ENCODE peak calls at places on chromosomes 7 and 10, in nine cellular contexts. One of them, this sample, is unnamed.

GRCh38 chr7:100208911-100209408 is 10.8 kb upstream of the PVRIG start:
- DNase-seq in CD8-positive, alpha-beta T cell: no peak
- DNase-seq in OCI-LY7: no peak
- DNase-seq in GM23248: no peak
- DNase-seq in colonic mucosa: no peak
- DNase-seq in fibroblast of lung: no peak
- DNase-seq in ovary: no peak
- DNase-seq in A549: no peak
- DNase-seq in left ventricle myocardium inferior: no peak
- DNase-seq in this sample: no peak

GRCh38 chr7:151940048-151940845 is 16.0 kb upstream of the GALNTL5 start:
- DNase-seq in A549: peak; percentile 17
- DNase-seq in ovary: no peak
- DNase-seq in GM23248: peak; percentile 82
- DNase-seq in CD8-positive, alpha-beta T cell: no peak
- DNase-seq in left ventricle myocardium inferior: peak; percentile 39
- DNase-seq in colonic mucosa: no peak
- DNase-seq in fibroblast of lung: peak; percentile 92
- DNase-seq in OCI-LY7: no peak
- DNase-seq in this sample: no peak

GRCh38 chr10:112969542-112969941 is 19.5 kb downstream of the TCF7L2 start:
- DNase-seq in OCI-LY7: no peak
- DNase-seq in left ventricle myocardium inferior: no peak
- DNase-seq in fibroblast of lung: no peak
- DNase-seq in GM23248: no peak
- DNase-seq in CD8-positive, alpha-beta T cell: no peak
- DNase-seq in ovary: no peak
- DNase-seq in A549: no peak
- DNase-seq in colonic mucosa: no peak
- DNase-seq in this sample: no peak

GRCh38 chr10:99915414-99915813 is 94.3 kb downstream of the DNMBP start:
- DNase-seq in A549: no peak
- DNase-seq in CD8-positive, alpha-beta T cell: no peak
- DNase-seq in GM23248: no peak
- DNase-seq in fibroblast of lung: no peak
- DNase-seq in OCI-LY7: no peak
- DNase-seq in ovary: no peak
- DNase-seq in colonic mucosa: no peak
- DNase-seq in left ventricle myocardium inferior: no peak
- DNase-seq in this sample: no peak

GRCh38 chr7:87219545-87220025 is at the start of gene TMEM243:
- DNase-seq in A549: peak; percentile 51
- DNase-seq in fibroblast of lung: peak; percentile 63
- DNase-seq in OCI-LY7: peak; percentile 92
- DNase-seq in ovary: peak; percentile 77
- DNase-seq in colonic mucosa: peak; percentile 83
- DNase-seq in GM23248: peak; percentile 89
- DNase-seq in CD8-positive, alpha-beta T cell: peak; percentile 86
- DNase-seq in left ventricle myocardium inferior: peak; percentile 84
- DNase-seq in this sample: peak; percentile 88

GRCh38 chr10:49364747-49365146 is 31.1 kb downstream of the DRGX start:
- DNase-seq in CD8-positive, alpha-beta T cell: no peak
- DNase-seq in A549: no peak
- DNase-seq in fibroblast of lung: no peak
- DNase-seq in GM23248: no peak
- DNase-seq in OCI-LY7: no peak
- DNase-seq in left ventricle myocardium inferior: no peak
- DNase-seq in ovary: no peak
- DNase-seq in colonic mucosa: peak; percentile 3
- DNase-seq in this sample: no peak

GRCh38 chr7:24965831-24966708 is 13.9 kb downstream of the OSBPL3 start:
- DNase-seq in GM23248: no peak
- DNase-seq in colonic mucosa: peak; percentile 57
- DNase-seq in left ventricle myocardium inferior: peak; percentile 18
- DNase-seq in OCI-LY7: peak; percentile 83
- DNase-seq in fibroblast of lung: no peak
- DNase-seq in CD8-positive, alpha-beta T cell: peak; percentile 26
- DNase-seq in A549: no peak
- DNase-seq in ovary: no peak
- DNase-seq in this sample: peak; percentile 72

GRCh38 chr7:98559958-98560357 is 57.1 kb upstream of the NPTX2 start:
- DNase-seq in GM23248: no peak
- DNase-seq in left ventricle myocardium inferior: no peak
- DNase-seq in ovary: no peak
- DNase-seq in OCI-LY7: peak; percentile 34
- DNase-seq in A549: peak; percentile 42
- DNase-seq in CD8-positive, alpha-beta T cell: no peak
- DNase-seq in colonic mucosa: no peak
- DNase-seq in fibroblast of lung: no peak
- DNase-seq in this sample: peak; percentile 61

GRCh38 chr7:155542276-155542675 is 4.1 kb downstream of the CNPY1 start:
- DNase-seq in colonic mucosa: no peak
- DNase-seq in left ventricle myocardium inferior: no peak
- DNase-seq in OCI-LY7: no peak
- DNase-seq in ovary: no peak
- DNase-seq in CD8-positive, alpha-beta T cell: no peak
- DNase-seq in GM23248: no peak
- DNase-seq in fibroblast of lung: no peak
- DNase-seq in A549: no peak
- DNase-seq in this sample: no peak

GRCh38 chr10:119119400-119119799 is 15.5 kb downstream of the DENND10 start:
- DNase-seq in fibroblast of lung: no peak
- DNase-seq in OCI-LY7: peak; percentile 25
- DNase-seq in ovary: no peak
- DNase-seq in A549: no peak
- DNase-seq in colonic mucosa: no peak
- DNase-seq in CD8-positive, alpha-beta T cell: no peak
- DNase-seq in left ventricle myocardium inferior: no peak
- DNase-seq in GM23248: no peak
- DNase-seq in this sample: no peak

GRCh38 chr7:26629696-26630095 is 234.7 kb downstream of the SKAP2 start:
- DNase-seq in fibroblast of lung: peak; percentile 3
- DNase-seq in left ventricle myocardium inferior: no peak
- DNase-seq in OCI-LY7: no peak
- DNase-seq in ovary: no peak
- DNase-seq in GM23248: no peak
- DNase-seq in colonic mucosa: no peak
- DNase-seq in CD8-positive, alpha-beta T cell: no peak
- DNase-seq in A549: no peak
- DNase-seq in this sample: no peak

GRCh38 chr10:7968510-7968909 is 86.0 kb upstream of the GATA3 start:
- DNase-seq in CD8-positive, alpha-beta T cell: no peak
- DNase-seq in A549: no peak
- DNase-seq in left ventricle myocardium inferior: no peak
- DNase-seq in OCI-LY7: no peak
- DNase-seq in fibroblast of lung: no peak
- DNase-seq in colonic mucosa: no peak
- DNase-seq in GM23248: no peak
- DNase-seq in ovary: no peak
- DNase-seq in this sample: no peak

GRCh38 chr7:98110249-98111022 is 3.8 kb downstream of the LMTK2 start:
- DNase-seq in OCI-LY7: no peak
- DNase-seq in CD8-positive, alpha-beta T cell: no peak
- DNase-seq in A549: peak; percentile 39
- DNase-seq in fibroblast of lung: no peak
- DNase-seq in colonic mucosa: peak; percentile 67
- DNase-seq in ovary: no peak
- DNase-seq in left ventricle myocardium inferior: no peak
- DNase-seq in GM23248: no peak
- DNase-seq in this sample: no peak

GRCh38 chr7:108311446-108312168 is 144.6 kb downstream of the NRCAM start:
- DNase-seq in ovary: no peak
- DNase-seq in fibroblast of lung: peak; percentile 41
- DNase-seq in GM23248: peak; percentile 68
- DNase-seq in colonic mucosa: no peak
- DNase-seq in left ventricle myocardium inferior: no peak
- DNase-seq in CD8-positive, alpha-beta T cell: no peak
- DNase-seq in A549: no peak
- DNase-seq in OCI-LY7: no peak
- DNase-seq in this sample: no peak

GRCh38 chr7:12827219-12827821 is 139.9 kb downstream of the ARL4A start:
- DNase-seq in left ventricle myocardium inferior: no peak
- DNase-seq in CD8-positive, alpha-beta T cell: no peak
- DNase-seq in ovary: no peak
- DNase-seq in fibroblast of lung: no peak
- DNase-seq in colonic mucosa: no peak
- DNase-seq in OCI-LY7: no peak
- DNase-seq in GM23248: peak; percentile 2
- DNase-seq in A549: peak; percentile 34
- DNase-seq in this sample: no peak

GRCh38 chr10:71985542-71986250 is 21.5 kb downstream of the CHST3 start:
- DNase-seq in CD8-positive, alpha-beta T cell: no peak
- DNase-seq in GM23248: peak; percentile 63
- DNase-seq in left ventricle myocardium inferior: no peak
- DNase-seq in colonic mucosa: no peak
- DNase-seq in ovary: no peak
- DNase-seq in OCI-LY7: no peak
- DNase-seq in fibroblast of lung: peak; percentile 96
- DNase-seq in A549: no peak
- DNase-seq in this sample: no peak

GRCh38 chr7:130733866-130734524 is at the start of gene KLF14:
- DNase-seq in left ventricle myocardium inferior: peak; percentile 12
- DNase-seq in OCI-LY7: no peak
- DNase-seq in A549: no peak
- DNase-seq in colonic mucosa: peak; percentile 20
- DNase-seq in CD8-positive, alpha-beta T cell: peak; percentile 18
- DNase-seq in GM23248: peak; percentile 66
- DNase-seq in fibroblast of lung: no peak
- DNase-seq in ovary: peak; percentile 25
- DNase-seq in this sample: peak; percentile 59

GRCh38 chr7:143882020-143882610 is 19.9 kb downstream of the TCAF1 start:
- DNase-seq in A549: no peak
- DNase-seq in CD8-positive, alpha-beta T cell: no peak
- DNase-seq in OCI-LY7: no peak
- DNase-seq in fibroblast of lung: peak; percentile 90
- DNase-seq in colonic mucosa: peak; percentile 44
- DNase-seq in ovary: peak; percentile 81
- DNase-seq in left ventricle myocardium inferior: peak; percentile 77
- DNase-seq in GM23248: peak; percentile 53
- DNase-seq in this sample: peak; percentile 70

GRCh38 chr10:61836233-61836887 is 65.1 kb upstream of the ARID5B start:
- DNase-seq in left ventricle myocardium inferior: no peak
- DNase-seq in OCI-LY7: no peak
- DNase-seq in ovary: no peak
- DNase-seq in fibroblast of lung: no peak
- DNase-seq in GM23248: peak; percentile 37
- DNase-seq in A549: no peak
- DNase-seq in CD8-positive, alpha-beta T cell: no peak
- DNase-seq in colonic mucosa: no peak
- DNase-seq in this sample: no peak
- H3K27ac ChIP-seq in left ventricle myocardium inferior: no peak overlapping the region
- H3K27ac ChIP-seq in OCI-LY7: no peak overlapping the region
- H3K27ac ChIP-seq in ovary: no peak overlapping the region
- H3K27ac ChIP-seq in fibroblast of lung: peak overlapping the region; percentile 38
- H3K27ac ChIP-seq in GM23248: peak overlapping the region; percentile 57
- H3K27ac ChIP-seq in A549: peak overlapping the region; percentile 73
- H3K27ac ChIP-seq in CD8-positive, alpha-beta T cell: no peak overlapping the region
- H3K27ac ChIP-seq in colonic mucosa: peak overlapping the region; percentile 50
- H3K27ac ChIP-seq in this sample: peak overlapping the region; percentile 94

GRCh38 chr7:128020161-128020560 is 11.1 kb downstream of the LRRC4 start:
- DNase-seq in GM23248: peak; percentile 7
- DNase-seq in left ventricle myocardium inferior: no peak
- DNase-seq in ovary: no peak
- DNase-seq in CD8-positive, alpha-beta T cell: no peak
- DNase-seq in fibroblast of lung: no peak
- DNase-seq in colonic mucosa: no peak
- DNase-seq in OCI-LY7: peak; percentile 24
- DNase-seq in A549: peak; percentile 48
- DNase-seq in this sample: no peak
- H3K4me1 ChIP-seq in GM23248: peaks cover 25% of the 10 kb centered on the region
- H3K4me1 ChIP-seq in left ventricle myocardium inferior: no peaks in the 10 kb centered on the region
- H3K4me1 ChIP-seq in ovary: no peaks in the 10 kb centered on the region
- H3K4me1 ChIP-seq in CD8-positive, alpha-beta T cell: no peaks in the 10 kb centered on the region
- H3K4me1 ChIP-seq in fibroblast of lung: peaks cover 6% of the 10 kb centered on the region
- H3K4me1 ChIP-seq in colonic mucosa: no peaks in the 10 kb centered on the region
- H3K4me1 ChIP-seq in OCI-LY7: no peaks in the 10 kb centered on the region
- H3K4me1 ChIP-seq in A549: peaks cover 47% of the 10 kb centered on the region
- H3K4me1 ChIP-seq in this sample: peaks cover 13% of the 10 kb centered on the region

DNA sequence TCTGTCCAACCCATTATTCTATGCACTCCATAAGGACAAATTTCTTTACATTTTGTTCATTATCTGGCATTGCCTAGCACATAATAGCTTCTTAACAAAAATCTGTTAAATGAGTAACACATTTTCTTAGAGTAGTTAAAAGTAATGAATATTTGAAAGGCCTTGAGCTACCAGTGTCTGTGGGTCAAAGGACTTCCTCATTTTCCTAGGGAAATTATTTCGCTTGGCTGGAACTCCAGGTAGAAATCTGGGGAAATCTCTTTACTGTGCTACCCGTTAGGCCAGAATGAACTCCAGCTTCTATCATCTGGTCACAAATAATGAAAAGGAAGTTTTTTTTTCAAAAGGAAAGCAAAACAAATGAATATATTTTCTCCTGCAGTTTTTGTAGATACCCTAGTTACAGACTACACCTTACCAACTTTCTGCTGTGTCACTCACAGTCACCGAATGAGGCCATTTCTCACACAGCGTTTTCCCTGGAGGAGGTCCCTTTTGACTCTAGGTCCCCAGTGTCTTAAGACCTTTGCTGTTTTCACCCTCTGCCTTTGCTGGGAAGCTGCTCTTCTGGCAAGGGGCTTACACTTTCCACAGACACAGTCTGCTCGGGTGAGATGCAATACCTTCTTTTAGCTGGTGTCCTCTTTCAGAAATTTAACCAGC is 1.6 kb downstream of the SAMD9L start:
- DNase-seq in fibroblast of lung: no peak
- DNase-seq in GM23248: peak; percentile 28
- DNase-seq in OCI-LY7: no peak
- DNase-seq in left ventricle myocardium inferior: no peak
- DNase-seq in ovary: no peak
- DNase-seq in CD8-positive, alpha-beta T cell: no peak
- DNase-seq in colonic mucosa: no peak
- DNase-seq in A549: no peak
- DNase-seq in this sample: no peak
- H3K4me3 ChIP-seq in fibroblast of lung: peak overlapping the region; percentile 58
- H3K4me3 ChIP-seq in GM23248: peak overlapping the region; percentile 72
- H3K4me3 ChIP-seq in OCI-LY7: peak overlapping the region; percentile 72
- H3K4me3 ChIP-seq in left ventricle myocardium inferior: peak overlapping the region; percentile 67
- H3K4me3 ChIP-seq in ovary: peak overlapping the region; percentile 34
- H3K4me3 ChIP-seq in CD8-positive, alpha-beta T cell: peak overlapping the region; percentile 61
- H3K4me3 ChIP-seq in colonic mucosa: peak overlapping the region; percentile 19
- H3K4me3 ChIP-seq in A549: no peak overlapping the region
- H3K4me3 ChIP-seq in this sample: no peak overlapping the region

DNA sequence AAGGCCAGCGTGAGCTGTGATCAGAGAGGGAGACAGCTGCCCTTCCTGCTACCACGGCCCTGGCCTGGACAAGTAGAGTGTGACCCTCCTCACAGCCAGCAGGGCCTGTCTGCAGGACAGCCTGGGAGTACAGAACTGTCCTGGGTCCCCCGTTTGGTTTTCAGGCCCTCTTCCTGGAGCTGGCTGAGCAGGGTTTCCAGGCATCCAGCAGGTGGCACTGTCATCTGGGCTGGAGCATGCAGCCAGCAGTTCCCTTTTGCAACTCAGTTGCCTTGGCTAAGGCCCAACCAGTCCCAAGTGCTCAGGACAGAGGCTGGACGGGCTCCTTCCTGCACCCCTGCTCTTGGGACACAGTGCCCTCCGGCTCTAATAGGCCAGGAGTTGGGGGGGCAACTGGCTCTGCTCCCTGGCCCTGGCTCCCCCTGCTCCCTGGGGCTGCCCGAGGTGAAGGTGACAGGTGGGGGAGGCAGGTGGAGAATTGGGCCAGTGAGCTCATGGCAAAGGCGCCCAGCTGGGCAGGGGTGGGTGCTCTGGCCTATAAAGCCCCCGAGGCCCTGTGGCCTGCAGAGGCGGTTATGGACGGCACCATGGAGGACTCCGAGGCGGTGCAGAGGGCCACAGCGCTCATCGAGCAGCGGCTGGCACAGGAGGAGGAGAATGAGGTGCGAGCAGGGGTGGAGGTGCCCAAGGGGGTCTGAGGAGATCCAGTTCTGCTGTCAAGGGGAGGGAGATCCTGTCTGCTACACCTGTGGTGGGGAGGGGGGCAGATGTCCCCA is at the start of gene ANKRD2:
- DNase-seq in CD8-positive, alpha-beta T cell: peak; percentile 51
- DNase-seq in colonic mucosa: peak; percentile 73
- DNase-seq in A549: peak; percentile 86
- DNase-seq in fibroblast of lung: peak; percentile 80
- DNase-seq in ovary: peak; percentile 55
- DNase-seq in GM23248: peak; percentile 86
- DNase-seq in left ventricle myocardium inferior: peak; percentile 86
- DNase-seq in OCI-LY7: peak; percentile 74
- DNase-seq in this sample: peak; percentile 82
- H3K27ac ChIP-seq in CD8-positive, alpha-beta T cell: no peak within 1 kb of the TSS
- H3K27ac ChIP-seq in colonic mucosa: no peak within 1 kb of the TSS
- H3K27ac ChIP-seq in A549: peak within 1 kb of the TSS; percentile 91
- H3K27ac ChIP-seq in fibroblast of lung: no peak within 1 kb of the TSS
- H3K27ac ChIP-seq in ovary: no peak within 1 kb of the TSS
- H3K27ac ChIP-seq in GM23248: no peak within 1 kb of the TSS
- H3K27ac ChIP-seq in left ventricle myocardium inferior: peak within 1 kb of the TSS; percentile 91
- H3K27ac ChIP-seq in OCI-LY7: no peak within 1 kb of the TSS
- H3K27ac ChIP-seq in this sample: peak within 1 kb of the TSS; percentile 55